ENCODE peak calls at places on chromosomes 16 and 17, in ten cellular contexts. Z, W, J, P, C, G, L, X, E and D are unnamed samples.

GRCh38 chr17:63702223-63702577 is 2.3 kb upstream of the LIMD2 start:
- DNase-seq in J (peak), P (no peak), L (no peak), W (no peak), E (no peak), Z (no peak), X (peak), C (no peak), G (no peak), D (no peak)

GRCh38 chr16:89618114-89618999 is 4.9 kb downstream of the DPEP1 start:
- DNase-seq in G (peak), C (no peak), P (no peak), J (peak), Z (no peak), E (no peak), W (no peak), X (no peak), L (no peak), D (no peak)

GRCh38 chr16:51651061-51651466 is 500.0 kb upstream of the SALL1 start:
- DNase-seq in E (no peak), G (no peak), J (no peak), X (no peak), C (peak), W (no peak), P (no peak), Z (no peak), L (peak), D (peak)

GRCh38 chr16:65917466-65917865 is 449.0 kb upstream of the CDH5 start:
- DNase-seq in X (no peak), Z (no peak), P (no peak), J (no peak), G (no peak), W (no peak), L (no peak), E (no peak), C (no peak), D (no peak)

GRCh38 chr17:42387663-42388380 is 420 bp downstream of the STAT3 start:
- DNase-seq in X (peak), L (peak), Z (no peak), W (no peak), P (peak), J (peak), G (peak), C (peak), E (no peak), D (peak)

GRCh38 chr16:30137897-30138296 is 14.9 kb upstream of the MAPK3 start:
- DNase-seq in G (peak), J (no peak), Z (no peak), L (no peak), C (no peak), W (no peak), P (no peak), X (no peak), E (no peak), D (no peak)

GRCh38 chr17:21089933-21090888 is 36.6 kb upstream of the DHRS7B start:
- DNase-seq in J (no peak), L (no peak), W (no peak), Z (no peak), G (no peak), P (no peak), E (no peak), C (no peak), X (no peak), D (no peak)

GRCh38 chr16:26334218-26335111 is 642.7 kb downstream of the HS3ST4 start:
- DNase-seq in X (no peak), G (no peak), C (no peak), J (peak), W (no peak), L (no peak), Z (no peak), E (no peak), P (no peak), D (no peak)

GRCh38 chr17:38428150-38428642 is at the start of gene ARHGAP23:
- DNase-seq in Z (no peak), P (no peak), E (no peak), X (peak), W (peak), L (peak), G (peak), C (peak), J (peak), D (peak)

DNA sequence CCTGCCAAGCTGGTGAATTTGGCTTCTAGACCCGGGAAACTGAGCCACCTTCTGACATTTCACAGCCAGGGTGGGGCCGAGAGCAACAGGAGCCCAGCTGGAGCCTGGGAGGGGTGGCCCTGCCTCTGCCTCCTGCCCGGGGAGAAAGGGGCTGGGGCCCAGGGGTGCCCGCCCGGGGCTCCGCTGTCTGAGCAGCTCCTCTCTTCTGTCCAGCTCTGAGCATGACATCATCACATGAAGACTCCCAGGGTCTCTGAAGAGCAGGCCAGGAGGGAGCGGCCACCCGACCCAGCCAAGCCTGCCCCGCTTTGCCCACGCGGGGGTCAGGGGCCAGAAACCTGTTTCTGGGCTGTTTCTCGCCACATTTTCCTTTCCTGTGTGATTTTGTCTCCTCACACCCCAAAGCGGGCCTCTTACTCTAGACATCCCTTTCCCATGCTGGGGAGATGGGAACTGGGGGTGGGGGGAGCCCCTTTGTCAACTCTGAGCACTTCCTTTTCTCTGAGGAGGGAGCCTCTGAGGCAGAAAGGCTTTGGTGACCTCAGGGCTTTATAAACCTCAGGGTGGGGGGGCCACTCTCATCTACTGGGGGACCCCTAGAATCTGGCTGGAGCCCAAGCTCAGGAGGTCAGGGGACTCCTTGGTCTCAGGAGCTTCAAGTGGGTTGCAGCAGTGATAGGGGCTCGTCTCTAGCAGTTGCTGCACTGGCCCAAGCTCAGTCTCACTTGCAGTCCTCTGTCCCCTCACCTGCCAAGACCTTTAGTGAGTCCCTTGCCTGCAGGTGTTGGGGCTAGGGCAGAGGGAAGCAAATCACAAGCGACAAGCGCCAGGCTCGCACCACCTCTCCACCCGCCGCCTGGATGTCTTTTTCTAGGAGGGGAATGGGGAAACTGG is 7.6 kb downstream of the UBALD2 start:
- DNase-seq in P (no peak), C (no peak), G (peak), X (no peak), Z (no peak), L (no peak), W (no peak), E (no peak), J (no peak), D (no peak)
- H3K4me3 ChIP-seq in P (peak), C (no peak), G (no peak), X (peak), Z (no peak), L (no peak), W (no peak), E (no peak), J (no peak), D (no peak)

DNA sequence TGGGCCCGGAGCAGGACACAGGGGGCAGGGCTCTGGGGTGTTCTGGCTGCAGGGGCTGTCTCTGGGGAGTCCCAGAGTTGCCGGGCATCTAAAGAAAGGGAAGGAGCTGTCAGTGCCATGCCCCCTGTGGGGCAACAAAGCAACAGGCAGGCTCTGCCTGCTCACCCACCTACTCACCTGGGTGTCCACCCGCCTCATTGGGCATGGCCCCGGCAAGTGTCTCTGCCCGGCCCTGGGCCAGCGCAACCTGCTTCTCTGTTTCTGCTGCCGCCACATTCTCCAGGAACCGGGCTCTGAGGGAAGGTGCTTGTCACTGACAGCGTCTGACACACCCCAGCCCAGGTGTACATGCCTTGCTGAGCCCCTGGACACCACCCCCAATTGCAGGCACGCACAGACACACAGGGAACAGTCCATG is 7.3 kb downstream of the TMEM208 start:
- DNase-seq in P (no peak), E (no peak), G (no peak), L (no peak), Z (no peak), J (no peak), X (no peak), C (no peak), W (no peak), D (peak)
- H3K4me3 ChIP-seq in P (no peak), E (no peak), G (no peak), L (no peak), Z (no peak), J (no peak), X (no peak), C (no peak), W (no peak), D (no peak)

DNA sequence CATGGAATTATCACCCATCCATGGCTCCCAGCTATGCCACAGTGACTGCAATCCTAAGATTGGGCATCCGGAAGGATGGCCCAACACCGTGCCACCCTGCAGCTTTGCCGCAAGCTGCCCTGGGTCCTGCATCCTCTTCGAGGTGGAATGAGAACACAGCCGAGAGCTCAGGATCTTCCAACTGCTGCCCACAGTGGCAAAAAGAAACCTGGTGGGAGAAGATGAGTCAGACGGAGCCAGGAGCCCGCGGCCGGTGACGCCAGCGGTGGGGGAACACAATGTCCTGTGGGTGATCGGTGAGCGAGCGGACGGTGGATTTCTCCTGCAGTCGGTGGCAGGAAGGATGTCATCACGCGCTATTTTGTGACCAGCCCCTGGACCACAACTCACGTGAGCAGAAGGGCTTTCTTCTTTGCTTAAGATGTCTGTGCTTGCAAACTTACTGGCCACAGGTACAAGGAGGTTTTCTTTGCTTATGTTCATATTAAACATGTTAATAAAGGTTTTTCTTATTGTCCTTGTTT is 20.1 kb downstream of the CD7 start:
- DNase-seq in X (peak), G (peak), J (peak), L (no peak), Z (no peak), C (peak), E (no peak), W (peak), P (peak), D (no peak)
- H3K4me3 ChIP-seq in X (peak), G (peak), J (peak), L (no peak), Z (no peak), C (no peak), E (peak), W (peak), P (peak), D (no peak)

DNA sequence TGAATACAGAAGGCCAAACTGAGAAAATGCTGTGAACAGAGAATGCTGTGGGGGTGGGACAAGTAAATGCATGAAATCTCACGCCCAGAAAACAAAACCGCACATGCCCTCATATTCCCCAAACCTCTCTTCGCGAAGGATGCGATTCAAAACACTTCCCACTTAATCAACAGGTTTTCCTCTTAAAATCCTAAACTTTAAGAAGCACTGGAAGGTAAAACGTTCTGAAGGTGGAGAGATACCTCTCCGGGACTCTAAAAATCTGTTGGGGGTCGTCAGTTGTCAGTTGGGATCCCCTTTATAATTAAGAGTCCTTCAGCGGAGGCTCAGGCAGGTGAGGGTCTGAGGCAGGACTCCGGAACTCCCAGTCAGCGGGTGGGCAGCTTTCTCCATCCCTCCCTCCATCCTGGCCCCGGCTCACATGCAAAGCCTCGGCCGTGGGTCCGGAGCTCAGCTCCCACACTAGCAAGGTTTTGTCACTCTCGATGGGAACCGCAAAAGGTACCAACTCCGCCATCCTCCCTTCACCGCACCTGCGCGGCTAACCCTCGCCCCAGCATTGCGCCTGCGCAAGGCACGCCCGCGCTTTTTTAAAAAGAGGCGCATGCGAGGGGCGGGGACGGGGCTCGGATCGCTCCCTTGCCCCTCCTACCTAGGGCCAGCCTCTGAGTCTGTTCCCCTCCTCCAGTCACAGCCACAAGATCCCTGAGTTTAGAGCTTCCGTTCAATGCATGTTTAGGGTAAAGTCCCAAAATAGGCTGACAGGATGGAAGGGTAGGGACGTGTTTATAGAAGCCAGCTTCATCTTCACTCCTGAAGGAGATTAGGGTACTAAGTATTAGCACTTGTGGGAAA is at the start of gene RDM1:
- DNase-seq in E (peak), C (peak), X (peak), W (peak), L (peak), P (peak), G (peak), J (peak), Z (peak), D (peak)
- H3K4me3 ChIP-seq in E (peak), C (peak), X (peak), W (peak), L (peak), P (peak), G (peak), J (peak), Z (peak), D (peak)

GRCh38 chr17:78315355-78316114 is 44.3 kb downstream of the SOCS3 start:
- DNase-seq in C (peak), W (peak), X (no peak), P (peak), J (peak), Z (no peak), E (peak), G (peak), L (no peak), D (peak)
- H3K4me3 ChIP-seq in C (no peak), W (peak), X (no peak), P (no peak), J (no peak), Z (no peak), E (peak), G (peak), L (no peak), D (no peak)

GRCh38 chr17:10196384-10196783 is 2.0 kb downstream of the GAS7 start:
- DNase-seq in L (no peak), E (no peak), X (no peak), W (no peak), G (no peak), Z (no peak), J (no peak), P (no peak), C (no peak), D (no peak)

GRCh38 chr17:10192963-10193362 is 5.4 kb downstream of the GAS7 start:
- DNase-seq in L (no peak), J (no peak), Z (no peak), E (no peak), X (no peak), P (no peak), G (peak), W (peak), C (no peak), D (no peak)

GRCh38 chr17:10193632-10194031 is 4.8 kb downstream of the GAS7 start:
- DNase-seq in L (no peak), P (no peak), Z (no peak), W (no peak), G (no peak), C (no peak), E (no peak), J (no peak), X (no peak), D (no peak)

GRCh38 chr17:10195090-10195489 is 3.3 kb downstream of the GAS7 start:
- DNase-seq in W (no peak), P (no peak), X (no peak), L (no peak), C (no peak), E (no peak), G (no peak), J (no peak), Z (no peak), D (no peak)

DNA sequence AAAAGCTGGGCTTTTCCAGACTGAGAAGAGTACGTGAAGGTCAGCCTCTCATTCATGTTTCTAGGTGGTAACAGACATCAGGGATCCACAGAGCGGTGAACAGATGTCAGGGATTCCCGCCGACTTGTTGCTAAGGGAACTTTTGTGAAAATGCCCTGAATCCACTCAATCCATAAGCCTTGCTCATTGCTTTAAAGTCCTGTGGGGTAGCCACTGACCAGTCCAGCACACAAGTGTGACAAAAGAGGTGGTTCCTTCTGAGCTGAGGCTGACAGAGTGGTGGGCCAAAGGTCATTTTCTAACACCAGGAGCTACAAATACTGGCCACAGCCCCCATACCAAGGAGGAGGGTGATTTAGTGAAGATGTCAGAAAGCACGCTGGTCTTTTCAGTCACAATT is 5.9 kb downstream of the GAS7 start:
- DNase-seq in E (no peak), W (peak), J (no peak), G (no peak), C (no peak), Z (no peak), P (no peak), X (no peak), L (no peak), D (no peak)
- H3K4me3 ChIP-seq in E (no peak), W (no peak), J (no peak), G (no peak), C (no peak), Z (no peak), P (no peak), X (no peak), L (no peak), D (no peak)

GRCh38 chr17:72446118-72446517 is 325.3 kb downstream of the SOX9 start:
- DNase-seq in Z (no peak), L (no peak), X (no peak), P (no peak), W (no peak), E (no peak), G (no peak), J (no peak), C (no peak), D (no peak)
- H3K4me3 ChIP-seq in Z (no peak), L (no peak), X (no peak), P (no peak), W (no peak), E (no peak), G (no peak), J (no peak), C (no peak), D (no peak)

GRCh38 chr17:72671034-72671433 is 421.5 kb downstream of the SLC39A11 start:
- DNase-seq in Z (no peak), C (no peak), W (no peak), X (no peak), J (peak), E (no peak), L (peak), G (no peak), P (no peak), D (no peak)

GRCh38 chr17:72677714-72678390 is 414.6 kb downstream of the SLC39A11 start:
- DNase-seq in J (no peak), P (no peak), C (no peak), E (no peak), W (peak), X (no peak), G (peak), L (no peak), Z (no peak), D (no peak)

GRCh38 chr17:72677108-72677507 is 415.4 kb downstream of the SLC39A11 start:
- DNase-seq in X (no peak), C (no peak), Z (no peak), J (no peak), G (no peak), W (no peak), P (no peak), L (no peak), E (no peak), D (no peak)

GRCh38 chr17:72667096-72668063 is 425.1 kb downstream of the SLC39A11 start:
- DNase-seq in G (peak), J (no peak), Z (no peak), L (no peak), W (no peak), P (no peak), C (no peak), E (no peak), X (no peak), D (no peak)

DNA sequence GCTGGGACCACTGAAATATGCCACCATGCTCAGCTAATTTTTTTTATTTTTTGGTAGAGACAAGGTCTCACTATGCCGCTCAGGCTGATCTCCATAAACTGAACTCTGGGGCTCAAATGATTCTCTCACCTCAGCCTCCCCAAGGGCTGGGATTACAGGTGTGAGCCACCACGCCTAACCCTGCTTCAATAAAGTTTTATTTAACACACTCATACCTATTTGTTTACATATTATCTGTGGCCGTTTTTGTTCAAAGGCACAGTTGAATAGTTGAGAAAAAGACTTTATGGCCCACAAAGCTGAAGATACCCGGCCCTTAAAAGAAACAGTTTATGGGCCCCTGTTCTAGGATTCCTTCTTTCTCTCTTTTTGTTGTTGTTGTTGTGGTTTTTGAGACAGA is 419.8 kb downstream of the SLC39A11 start:
- DNase-seq in Z (no peak), G (no peak), W (no peak), P (no peak), J (no peak), C (no peak), L (no peak), E (no peak), X (no peak), D (no peak)
- H3K4me3 ChIP-seq in Z (no peak), G (no peak), W (no peak), P (no peak), J (no peak), C (no peak), L (no peak), E (no peak), X (no peak), D (no peak)

GRCh38 chr17:82775033-82775823 is 23.4 kb downstream of the TBCD start:
- DNase-seq in W (peak), L (peak), J (peak), P (peak), E (peak), X (peak), G (peak), Z (peak), C (peak), D (peak)
- H3K4me3 ChIP-seq in W (peak), L (no peak), J (no peak), P (peak), E (no peak), X (no peak), G (peak), Z (no peak), C (no peak), D (no peak)